ENCODE peak calls at places on chromosomes 4 and X, in seven cellular contexts. One of them, this sample, is unnamed.

GRCh38 chr4:54189140-54189539 is 40.0 kb upstream of the PDGFRA start:
- DNase-seq in IMR-90: peak; percentile 64
- DNase-seq in right atrium auricular region: no peak
- DNase-seq in lower lobe of right lung: no peak
- DNase-seq in OCI-LY7: no peak
- DNase-seq in cardiac muscle cell: peak; percentile 61
- DNase-seq in thyroid gland: no peak
- DNase-seq in this sample: no peak

GRCh38 chr4:112982677-112983076 is 66.8 kb upstream of the ANK2 start:
- DNase-seq in IMR-90: no peak
- DNase-seq in right atrium auricular region: no peak
- DNase-seq in lower lobe of right lung: no peak
- DNase-seq in OCI-LY7: no peak
- DNase-seq in cardiac muscle cell: peak; percentile 1
- DNase-seq in thyroid gland: no peak
- DNase-seq in this sample: no peak

GRCh38 chr4:40281913-40282312 is 53.2 kb upstream of the CHRNA9 start:
- DNase-seq in IMR-90: no peak
- DNase-seq in right atrium auricular region: no peak
- DNase-seq in lower lobe of right lung: no peak
- DNase-seq in OCI-LY7: no peak
- DNase-seq in cardiac muscle cell: no peak
- DNase-seq in thyroid gland: no peak
- DNase-seq in this sample: no peak

GRCh38 chrX:153554519-153555167 is 37.2 kb downstream of the ATP2B3 start:
- DNase-seq in IMR-90: peak; percentile 31
- DNase-seq in right atrium auricular region: peak; percentile 59
- DNase-seq in lower lobe of right lung: peak; percentile 61
- DNase-seq in OCI-LY7: peak; percentile 53
- DNase-seq in cardiac muscle cell: peak; percentile 55
- DNase-seq in thyroid gland: peak; percentile 63
- DNase-seq in this sample: peak; percentile 11

GRCh38 chr4:177250056-177250696 is 59.5 kb upstream of the NEIL3 start:
- DNase-seq in IMR-90: peak; percentile 60
- DNase-seq in right atrium auricular region: peak; percentile 72
- DNase-seq in lower lobe of right lung: peak; percentile 71
- DNase-seq in OCI-LY7: peak; percentile 54
- DNase-seq in cardiac muscle cell: peak; percentile 79
- DNase-seq in thyroid gland: peak; percentile 76
- DNase-seq in this sample: peak; percentile 55

GRCh38 chr4:133969202-133969873 is 232.3 kb downstream of the PABPC4L start:
- DNase-seq in IMR-90: peak; percentile 20
- DNase-seq in right atrium auricular region: peak; percentile 67
- DNase-seq in lower lobe of right lung: no peak
- DNase-seq in OCI-LY7: no peak
- DNase-seq in cardiac muscle cell: peak; percentile 92
- DNase-seq in thyroid gland: no peak
- DNase-seq in this sample: peak; percentile 11

GRCh38 chr4:100984901-100985300 is 362.4 kb downstream of the PPP3CA start:
- DNase-seq in IMR-90: peak; percentile 66
- DNase-seq in right atrium auricular region: no peak
- DNase-seq in lower lobe of right lung: no peak
- DNase-seq in OCI-LY7: no peak
- DNase-seq in cardiac muscle cell: peak; percentile 61
- DNase-seq in thyroid gland: no peak
- DNase-seq in this sample: peak; percentile 45

GRCh38 chr4:8272472-8273428 is 3.2 kb downstream of the HTRA3 start:
- DNase-seq in IMR-90: peak; percentile 9
- DNase-seq in right atrium auricular region: no peak
- DNase-seq in lower lobe of right lung: no peak
- DNase-seq in OCI-LY7: no peak
- DNase-seq in cardiac muscle cell: peak; percentile 40
- DNase-seq in thyroid gland: no peak
- DNase-seq in this sample: no peak

GRCh38 chr4:24417206-24417605 is 167.1 kb downstream of the DHX15 start:
- DNase-seq in IMR-90: no peak
- DNase-seq in right atrium auricular region: no peak
- DNase-seq in lower lobe of right lung: no peak
- DNase-seq in OCI-LY7: no peak
- DNase-seq in cardiac muscle cell: peak; percentile 30
- DNase-seq in thyroid gland: no peak
- DNase-seq in this sample: no peak

GRCh38 chr4:161189286-161190134 is 974.3 kb downstream of the FSTL5 start:
- DNase-seq in IMR-90: no peak
- DNase-seq in right atrium auricular region: no peak
- DNase-seq in lower lobe of right lung: no peak
- DNase-seq in OCI-LY7: no peak
- DNase-seq in cardiac muscle cell: no peak
- DNase-seq in thyroid gland: no peak
- DNase-seq in this sample: peak; percentile 4

GRCh38 chr4:140302151-140302859 is 71.1 kb upstream of the SCOC start:
- DNase-seq in IMR-90: no peak
- DNase-seq in right atrium auricular region: no peak
- DNase-seq in lower lobe of right lung: no peak
- DNase-seq in OCI-LY7: no peak
- DNase-seq in cardiac muscle cell: no peak
- DNase-seq in thyroid gland: no peak
- DNase-seq in this sample: no peak

GRCh38 chr4:141657550-141657949 is 21.2 kb downstream of the IL15 start:
- DNase-seq in IMR-90: no peak
- DNase-seq in right atrium auricular region: no peak
- DNase-seq in lower lobe of right lung: no peak
- DNase-seq in OCI-LY7: no peak
- DNase-seq in cardiac muscle cell: no peak
- DNase-seq in thyroid gland: no peak
- DNase-seq in this sample: no peak

GRCh38 chrX:12115377-12115776 is 22.9 kb upstream of the FRMPD4 start:
- DNase-seq in IMR-90: no peak
- DNase-seq in right atrium auricular region: no peak
- DNase-seq in lower lobe of right lung: no peak
- DNase-seq in OCI-LY7: no peak
- DNase-seq in cardiac muscle cell: no peak
- DNase-seq in thyroid gland: no peak
- DNase-seq in this sample: no peak

GRCh38 chr4:111628437-111628836 is 516.8 kb upstream of the FAM241A start:
- DNase-seq in IMR-90: no peak
- DNase-seq in right atrium auricular region: no peak
- DNase-seq in lower lobe of right lung: no peak
- DNase-seq in OCI-LY7: no peak
- DNase-seq in cardiac muscle cell: no peak
- DNase-seq in thyroid gland: peak; percentile 23
- DNase-seq in this sample: no peak

GRCh38 chr4:110613710-110614109 is 9.2 kb downstream of the PITX2 start:
- DNase-seq in IMR-90: no peak
- DNase-seq in right atrium auricular region: no peak
- DNase-seq in lower lobe of right lung: no peak
- DNase-seq in OCI-LY7: no peak
- DNase-seq in cardiac muscle cell: no peak
- DNase-seq in thyroid gland: no peak
- DNase-seq in this sample: no peak

GRCh38 chrX:152601848-152602616 is 35.7 kb upstream of the GABRQ start:
- DNase-seq in IMR-90: no peak
- DNase-seq in right atrium auricular region: no peak
- DNase-seq in lower lobe of right lung: no peak
- DNase-seq in OCI-LY7: peak; percentile 19
- DNase-seq in cardiac muscle cell: no peak
- DNase-seq in thyroid gland: no peak
- DNase-seq in this sample: peak; percentile 2

GRCh38 chr4:113692809-113693411 is 68.6 kb downstream of the CAMK2D start:
- DNase-seq in IMR-90: no peak
- DNase-seq in right atrium auricular region: no peak
- DNase-seq in lower lobe of right lung: no peak
- DNase-seq in OCI-LY7: peak; percentile 59
- DNase-seq in cardiac muscle cell: no peak
- DNase-seq in thyroid gland: no peak
- DNase-seq in this sample: no peak

GRCh38 chrX:36868592-36868991 is 139.6 kb upstream of the FAM47C start:
- DNase-seq in IMR-90: no peak
- DNase-seq in right atrium auricular region: no peak
- DNase-seq in lower lobe of right lung: no peak
- DNase-seq in OCI-LY7: no peak
- DNase-seq in cardiac muscle cell: no peak
- DNase-seq in thyroid gland: no peak
- DNase-seq in this sample: no peak

GRCh38 chrX:36869457-36869856 is 138.7 kb upstream of the FAM47C start:
- DNase-seq in IMR-90: no peak
- DNase-seq in right atrium auricular region: no peak
- DNase-seq in lower lobe of right lung: no peak
- DNase-seq in OCI-LY7: no peak
- DNase-seq in cardiac muscle cell: no peak
- DNase-seq in thyroid gland: no peak
- DNase-seq in this sample: no peak

GRCh38 chrX:36867143-36867542 is 141.0 kb upstream of the FAM47C start:
- DNase-seq in IMR-90: peak; percentile 9
- DNase-seq in right atrium auricular region: no peak
- DNase-seq in lower lobe of right lung: no peak
- DNase-seq in OCI-LY7: peak; percentile 16
- DNase-seq in cardiac muscle cell: peak; percentile 27
- DNase-seq in thyroid gland: no peak
- DNase-seq in this sample: no peak
- TF ChIP-seq CTCF in IMR-90: peak; percentile 57
- TF ChIP-seq CTCF in right atrium auricular region: peak; percentile 31
- TF ChIP-seq CTCF in lower lobe of right lung: peak; percentile 40
- TF ChIP-seq CTCF in OCI-LY7: peak; percentile 76
- TF ChIP-seq CTCF in cardiac muscle cell: peak; percentile 36
- TF ChIP-seq CTCF in thyroid gland: peak; percentile 58
- TF ChIP-seq CTCF in this sample: peak; percentile 58

GRCh38 chr4:152660526-152660925 is 19.3 kb downstream of the TMEM154 start:
- DNase-seq in IMR-90: no peak
- DNase-seq in right atrium auricular region: no peak
- DNase-seq in lower lobe of right lung: no peak
- DNase-seq in OCI-LY7: peak; percentile 36
- DNase-seq in cardiac muscle cell: no peak
- DNase-seq in thyroid gland: no peak
- DNase-seq in this sample: no peak

GRCh38 chr4:152661649-152662048 is 18.1 kb downstream of the TMEM154 start:
- DNase-seq in IMR-90: no peak
- DNase-seq in right atrium auricular region: no peak
- DNase-seq in lower lobe of right lung: no peak
- DNase-seq in OCI-LY7: peak; percentile 35
- DNase-seq in cardiac muscle cell: no peak
- DNase-seq in thyroid gland: no peak
- DNase-seq in this sample: no peak

GRCh38 chr4:152666946-152667345 is 12.9 kb downstream of the TMEM154 start:
- DNase-seq in IMR-90: no peak
- DNase-seq in right atrium auricular region: no peak
- DNase-seq in lower lobe of right lung: no peak
- DNase-seq in OCI-LY7: peak; percentile 74
- DNase-seq in cardiac muscle cell: no peak
- DNase-seq in thyroid gland: no peak
- DNase-seq in this sample: no peak

GRCh38 chr4:152665691-152666410 is 13.9 kb downstream of the TMEM154 start:
- DNase-seq in IMR-90: no peak
- DNase-seq in right atrium auricular region: no peak
- DNase-seq in lower lobe of right lung: no peak
- DNase-seq in OCI-LY7: peak; percentile 93
- DNase-seq in cardiac muscle cell: no peak
- DNase-seq in thyroid gland: no peak
- DNase-seq in this sample: no peak

DNA sequence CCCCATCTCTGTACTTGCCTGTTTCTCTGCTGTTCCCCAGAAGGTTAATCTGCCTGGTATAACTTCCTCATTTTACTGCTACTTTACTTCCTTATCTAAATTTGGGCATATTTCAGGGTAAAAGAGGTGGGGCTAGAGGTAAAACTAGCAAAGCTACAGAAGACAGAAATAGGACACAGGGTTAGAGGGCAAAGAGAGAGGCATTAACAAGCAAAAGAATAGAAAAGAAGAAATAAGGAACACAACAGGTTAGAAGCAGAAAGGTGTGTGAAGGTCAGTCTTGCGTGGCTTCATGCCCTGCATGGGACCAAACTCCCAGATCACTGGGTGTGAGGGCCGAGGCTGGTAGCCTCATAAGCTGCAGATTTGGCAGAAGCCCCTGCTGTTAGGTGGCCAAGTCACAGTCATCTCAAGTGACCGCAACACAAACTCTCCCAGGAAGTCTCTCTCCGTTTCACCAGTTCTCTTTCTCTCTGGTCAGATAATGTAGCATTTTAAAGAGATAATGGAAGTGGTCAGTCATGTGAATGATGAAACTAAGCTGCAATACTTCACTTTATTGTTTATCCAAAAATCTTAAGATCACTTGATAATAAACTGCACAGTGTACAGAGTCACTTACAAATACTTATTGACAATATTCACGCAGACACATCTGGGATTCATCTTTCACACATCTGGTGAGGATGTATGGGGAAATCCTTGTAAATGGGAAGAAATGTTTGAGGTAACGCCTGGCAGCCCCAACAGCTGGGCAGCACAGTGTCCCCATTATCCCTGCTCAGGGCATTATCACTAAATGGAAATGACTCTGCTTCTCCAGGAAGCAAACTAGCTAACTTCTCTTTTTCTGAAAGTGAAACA is 16.4 kb downstream of the TMEM154 start:
- DNase-seq in IMR-90: no peak
- DNase-seq in right atrium auricular region: no peak
- DNase-seq in lower lobe of right lung: no peak
- DNase-seq in OCI-LY7: peak; percentile 90
- DNase-seq in cardiac muscle cell: no peak
- DNase-seq in thyroid gland: peak; percentile 60
- DNase-seq in this sample: no peak
- H3K27ac ChIP-seq in IMR-90: no peak overlapping the region
- H3K27ac ChIP-seq in right atrium auricular region: no peak overlapping the region
- H3K27ac ChIP-seq in lower lobe of right lung: peak overlapping the region; percentile 28
- H3K27ac ChIP-seq in OCI-LY7: peak overlapping the region; percentile 98
- H3K27ac ChIP-seq in cardiac muscle cell: no peak overlapping the region
- H3K27ac ChIP-seq in thyroid gland: no peak overlapping the region
- H3K27ac ChIP-seq in this sample: no peak overlapping the region

DNA sequence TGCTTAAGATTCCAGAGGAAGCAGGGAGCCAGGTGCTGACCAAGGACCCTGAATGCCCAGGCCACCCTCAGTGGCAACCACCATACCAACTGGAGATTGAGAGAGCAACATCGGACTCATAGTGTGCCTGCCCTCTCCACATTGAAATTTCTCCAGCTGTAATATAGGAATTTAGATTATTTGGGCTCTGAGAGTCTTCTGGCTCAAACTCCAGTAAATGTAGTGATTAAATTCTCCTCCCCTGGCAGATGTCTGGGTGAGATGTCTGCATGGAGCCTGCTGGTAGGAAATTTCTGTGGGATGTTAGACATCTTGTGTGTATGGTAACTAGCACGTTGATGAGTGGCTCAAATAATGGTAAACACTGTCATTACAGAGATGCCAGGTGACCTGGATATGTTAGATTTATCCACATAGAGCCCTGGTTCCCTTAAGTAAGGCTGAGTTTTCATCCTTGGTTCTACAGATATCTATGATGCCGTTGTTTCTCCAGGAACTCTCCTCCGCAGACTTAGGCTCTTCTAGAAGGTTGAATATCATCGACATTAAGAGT is 70.6 kb downstream of the CLNK start:
- DNase-seq in IMR-90: no peak
- DNase-seq in right atrium auricular region: no peak
- DNase-seq in lower lobe of right lung: no peak
- DNase-seq in OCI-LY7: no peak
- DNase-seq in cardiac muscle cell: no peak
- DNase-seq in thyroid gland: no peak
- DNase-seq in this sample: no peak
- TF ChIP-seq CTCF in IMR-90: no peak
- TF ChIP-seq CTCF in right atrium auricular region: no peak
- TF ChIP-seq CTCF in lower lobe of right lung: no peak
- TF ChIP-seq CTCF in OCI-LY7: no peak
- TF ChIP-seq CTCF in cardiac muscle cell: no peak
- TF ChIP-seq CTCF in thyroid gland: no peak
- TF ChIP-seq CTCF in this sample: no peak

GRCh38 chr4:115723621-115724020 is 610.2 kb upstream of the NDST4 start:
- DNase-seq in IMR-90: no peak
- DNase-seq in right atrium auricular region: no peak
- DNase-seq in lower lobe of right lung: no peak
- DNase-seq in OCI-LY7: no peak
- DNase-seq in cardiac muscle cell: no peak
- DNase-seq in thyroid gland: no peak
- DNase-seq in this sample: no peak

GRCh38 chr4:115720611-115721010 is 607.2 kb upstream of the NDST4 start:
- DNase-seq in IMR-90: no peak
- DNase-seq in right atrium auricular region: no peak
- DNase-seq in lower lobe of right lung: no peak
- DNase-seq in OCI-LY7: no peak
- DNase-seq in cardiac muscle cell: no peak
- DNase-seq in thyroid gland: no peak
- DNase-seq in this sample: peak; percentile 81
- H3K27ac ChIP-seq in IMR-90: no peak overlapping the region
- H3K27ac ChIP-seq in right atrium auricular region: no peak overlapping the region
- H3K27ac ChIP-seq in lower lobe of right lung: no peak overlapping the region
- H3K27ac ChIP-seq in OCI-LY7: no peak overlapping the region
- H3K27ac ChIP-seq in cardiac muscle cell: no peak overlapping the region
- H3K27ac ChIP-seq in thyroid gland: no peak overlapping the region
- H3K27ac ChIP-seq in this sample: no peak overlapping the region